ENCODE peak calls at places on chromosomes 4 and X, in seven cellular contexts. One of them, this sample, is unnamed.
A peak's percentile ranks its signal among the peaks of the same experiment; 100 is the strongest.

GRCh38 chr4:54146139-54146538 is 46.2 kb downstream of the GSX2 start:
- DNase-seq in psoas muscle: no peak
- DNase-seq in colonic mucosa: no peak
- DNase-seq in lung: no peak
- DNase-seq in spleen: no peak
- DNase-seq in cardiac muscle cell: no peak
- DNase-seq in uterus: no peak
- DNase-seq in this sample: no peak

GRCh38 chrX:9498236-9498635 is 33.4 kb downstream of the TBL1X start:
- DNase-seq in lung: no peak
- DNase-seq in psoas muscle: no peak
- DNase-seq in spleen: no peak
- DNase-seq in uterus: no peak
- DNase-seq in colonic mucosa: no peak
- DNase-seq in cardiac muscle cell: peak; percentile 60
- DNase-seq in this sample: no peak

GRCh38 chr4:18917689-18918088 is 896.1 kb upstream of the LCORL start:
- DNase-seq in colonic mucosa: no peak
- DNase-seq in psoas muscle: no peak
- DNase-seq in lung: no peak
- DNase-seq in spleen: no peak
- DNase-seq in uterus: no peak
- DNase-seq in cardiac muscle cell: no peak
- DNase-seq in this sample: no peak

GRCh38 chr4:84914686-84915395 is 51.6 kb downstream of the WDFY3 start:
- DNase-seq in cardiac muscle cell: no peak
- DNase-seq in colonic mucosa: no peak
- DNase-seq in spleen: no peak
- DNase-seq in uterus: no peak
- DNase-seq in psoas muscle: no peak
- DNase-seq in lung: no peak
- DNase-seq in this sample: no peak

GRCh38 chr4:112770111-112770510 is 133.2 kb downstream of the LARP7 start:
- DNase-seq in cardiac muscle cell: no peak
- DNase-seq in lung: no peak
- DNase-seq in uterus: no peak
- DNase-seq in spleen: no peak
- DNase-seq in colonic mucosa: no peak
- DNase-seq in psoas muscle: no peak
- DNase-seq in this sample: no peak

GRCh38 chr4:38131371-38132139 is 171.4 kb downstream of the PTTG2 start:
- DNase-seq in spleen: no peak
- DNase-seq in cardiac muscle cell: peak; percentile 43
- DNase-seq in lung: no peak
- DNase-seq in uterus: no peak
- DNase-seq in colonic mucosa: no peak
- DNase-seq in psoas muscle: no peak
- DNase-seq in this sample: no peak

GRCh38 chrX:130118396-130118795 is 8.1 kb upstream of the ELF4 start:
- DNase-seq in spleen: no peak
- DNase-seq in lung: no peak
- DNase-seq in colonic mucosa: no peak
- DNase-seq in cardiac muscle cell: no peak
- DNase-seq in psoas muscle: no peak
- DNase-seq in uterus: peak; percentile 37
- DNase-seq in this sample: no peak

GRCh38 chr4:2835978-2836377 is 7.7 kb upstream of the ADD1 start:
- DNase-seq in psoas muscle: no peak
- DNase-seq in spleen: peak; percentile 82
- DNase-seq in colonic mucosa: no peak
- DNase-seq in uterus: no peak
- DNase-seq in cardiac muscle cell: no peak
- DNase-seq in lung: no peak
- DNase-seq in this sample: no peak

GRCh38 chr4:1375761-1376322 is 28.8 kb downstream of the UVSSA start:
- DNase-seq in spleen: peak; percentile 59
- DNase-seq in psoas muscle: peak; percentile 7
- DNase-seq in lung: no peak
- DNase-seq in uterus: no peak
- DNase-seq in cardiac muscle cell: no peak
- DNase-seq in colonic mucosa: no peak
- DNase-seq in this sample: no peak

GRCh38 chr4:105822061-105822460 is 73.2 kb upstream of the NPNT start:
- DNase-seq in uterus: no peak
- DNase-seq in colonic mucosa: no peak
- DNase-seq in spleen: no peak
- DNase-seq in lung: no peak
- DNase-seq in cardiac muscle cell: no peak
- DNase-seq in psoas muscle: no peak
- DNase-seq in this sample: no peak

GRCh38 chr4:106671711-106672110 is 303.1 kb upstream of the GIMD1 start:
- DNase-seq in lung: no peak
- DNase-seq in psoas muscle: no peak
- DNase-seq in colonic mucosa: no peak
- DNase-seq in spleen: no peak
- DNase-seq in cardiac muscle cell: no peak
- DNase-seq in uterus: no peak
- DNase-seq in this sample: no peak

GRCh38 chr4:113474017-113474416 is 287.5 kb downstream of the CAMK2D start:
- DNase-seq in cardiac muscle cell: no peak
- DNase-seq in spleen: no peak
- DNase-seq in colonic mucosa: no peak
- DNase-seq in psoas muscle: no peak
- DNase-seq in lung: no peak
- DNase-seq in uterus: no peak
- DNase-seq in this sample: no peak

GRCh38 chr4:7763788-7764187 is 175.9 kb downstream of the AFAP1 start:
- DNase-seq in uterus: no peak
- DNase-seq in psoas muscle: no peak
- DNase-seq in spleen: peak; percentile 38
- DNase-seq in colonic mucosa: no peak
- DNase-seq in cardiac muscle cell: no peak
- DNase-seq in lung: no peak
- DNase-seq in this sample: no peak

GRCh38 chr4:186029731-186030421 is 39.1 kb upstream of the TLR3 start:
- DNase-seq in uterus: peak; percentile 64
- DNase-seq in psoas muscle: peak; percentile 64
- DNase-seq in lung: peak; percentile 50
- DNase-seq in cardiac muscle cell: no peak
- DNase-seq in colonic mucosa: peak; percentile 36
- DNase-seq in spleen: no peak
- DNase-seq in this sample: no peak

GRCh38 chrX:16851421-16851820 is 18.7 kb downstream of the RBBP7 start:
- DNase-seq in uterus: no peak
- DNase-seq in spleen: no peak
- DNase-seq in colonic mucosa: no peak
- DNase-seq in lung: no peak
- DNase-seq in psoas muscle: no peak
- DNase-seq in cardiac muscle cell: no peak
- DNase-seq in this sample: no peak

GRCh38 chr4:52201705-52202104 is 150.6 kb downstream of the SPATA18 start:
- DNase-seq in colonic mucosa: no peak
- DNase-seq in psoas muscle: no peak
- DNase-seq in cardiac muscle cell: peak; percentile 17
- DNase-seq in lung: no peak
- DNase-seq in uterus: no peak
- DNase-seq in spleen: no peak
- DNase-seq in this sample: no peak

GRCh38 chrX:39935414-39936064 is 162.2 kb downstream of the BCOR start:
- DNase-seq in uterus: no peak
- DNase-seq in colonic mucosa: no peak
- DNase-seq in spleen: no peak
- DNase-seq in cardiac muscle cell: no peak
- DNase-seq in psoas muscle: no peak
- DNase-seq in lung: no peak
- DNase-seq in this sample: no peak

GRCh38 chr4:144174401-144175067 is 34.0 kb upstream of the GYPA start:
- DNase-seq in lung: no peak
- DNase-seq in spleen: no peak
- DNase-seq in colonic mucosa: no peak
- DNase-seq in cardiac muscle cell: peak; percentile 71
- DNase-seq in uterus: no peak
- DNase-seq in psoas muscle: no peak
- DNase-seq in this sample: no peak

GRCh38 chr4:13705521-13706035 is 78.1 kb upstream of the BOD1L1 start:
- DNase-seq in cardiac muscle cell: peak; percentile 24
- DNase-seq in psoas muscle: no peak
- DNase-seq in uterus: no peak
- DNase-seq in spleen: no peak
- DNase-seq in colonic mucosa: peak; percentile 71
- DNase-seq in lung: peak; percentile 48
- DNase-seq in this sample: peak; percentile 65

GRCh38 chr4:20044502-20044911 is 207.2 kb upstream of the SLIT2 start:
- DNase-seq in cardiac muscle cell: no peak
- DNase-seq in lung: no peak
- DNase-seq in colonic mucosa: no peak
- DNase-seq in uterus: no peak
- DNase-seq in spleen: no peak
- DNase-seq in psoas muscle: no peak
- DNase-seq in this sample: no peak

GRCh38 chr4:124334119-124334518 is 378.4 kb downstream of the ANKRD50 start:
- DNase-seq in lung: peak; percentile 36
- DNase-seq in colonic mucosa: peak; percentile 28
- DNase-seq in psoas muscle: no peak
- DNase-seq in cardiac muscle cell: peak; percentile 68
- DNase-seq in spleen: no peak
- DNase-seq in uterus: no peak
- DNase-seq in this sample: no peak

GRCh38 chr4:102500371-102501175 is 586 bp upstream of the NFKB1 start:
- DNase-seq in colonic mucosa: peak; percentile 62
- DNase-seq in lung: peak; percentile 56
- DNase-seq in cardiac muscle cell: peak; percentile 51
- DNase-seq in psoas muscle: peak; percentile 55
- DNase-seq in uterus: peak; percentile 53
- DNase-seq in spleen: peak; percentile 91
- DNase-seq in this sample: peak; percentile 80

GRCh38 chrX:70454441-70455365 is 10.1 kb downstream of the DLG3 start:
- DNase-seq in uterus: peak; percentile 75
- DNase-seq in lung: peak; percentile 82
- DNase-seq in spleen: peak; percentile 87
- DNase-seq in psoas muscle: peak; percentile 47
- DNase-seq in colonic mucosa: peak; percentile 88
- DNase-seq in cardiac muscle cell: peak; percentile 93
- DNase-seq in this sample: no peak

GRCh38 chrX:129842510-129843208 is 1.0 kb downstream of the ZDHHC9 start:
- DNase-seq in colonic mucosa: peak; percentile 70
- DNase-seq in psoas muscle: peak; percentile 20
- DNase-seq in cardiac muscle cell: peak; percentile 5
- DNase-seq in spleen: peak; percentile 77
- DNase-seq in uterus: peak; percentile 19
- DNase-seq in lung: peak; percentile 33
- DNase-seq in this sample: no peak

GRCh38 chr4:38230121-38230728 is 270.0 kb downstream of the PTTG2 start:
- DNase-seq in lung: no peak
- DNase-seq in uterus: no peak
- DNase-seq in spleen: no peak
- DNase-seq in cardiac muscle cell: no peak
- DNase-seq in psoas muscle: no peak
- DNase-seq in colonic mucosa: peak; percentile 87
- DNase-seq in this sample: no peak

DNA sequence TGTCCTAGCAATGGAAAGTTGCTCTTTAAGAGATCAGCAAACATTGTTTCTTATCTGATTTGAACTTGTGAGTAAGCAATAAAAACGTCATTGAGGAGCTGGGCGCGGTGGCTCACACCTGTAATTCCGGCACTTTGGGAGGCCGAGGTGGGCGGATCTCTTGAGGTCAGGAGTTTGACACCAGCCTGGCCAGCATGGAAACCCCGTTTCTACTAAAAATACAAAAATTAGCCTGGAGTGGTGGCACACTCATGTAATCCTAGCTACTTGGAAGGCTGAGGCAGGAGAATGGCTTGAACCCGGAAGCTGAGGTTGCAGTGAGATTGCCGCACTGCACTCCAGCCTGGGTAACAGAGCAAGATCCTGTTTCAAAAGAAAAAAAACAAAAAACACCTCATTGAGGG is 11.2 kb upstream of the PLAC8 start:
- DNase-seq in cardiac muscle cell: no peak
- DNase-seq in uterus: no peak
- DNase-seq in psoas muscle: no peak
- DNase-seq in colonic mucosa: peak; percentile 88
- DNase-seq in lung: no peak
- DNase-seq in spleen: peak; percentile 82
- DNase-seq in this sample: no peak
- H3K4me1 ChIP-seq in cardiac muscle cell: no peaks in the 10 kb centered on the region
- H3K4me1 ChIP-seq in uterus: no peaks in the 10 kb centered on the region
- H3K4me1 ChIP-seq in psoas muscle: no peaks in the 10 kb centered on the region
- H3K4me1 ChIP-seq in colonic mucosa: no peaks in the 10 kb centered on the region
- H3K4me1 ChIP-seq in lung: no peaks in the 10 kb centered on the region
- H3K4me1 ChIP-seq in spleen: peaks cover 19% of the 10 kb centered on the region
- H3K4me1 ChIP-seq in this sample: no peaks in the 10 kb centered on the region

DNA sequence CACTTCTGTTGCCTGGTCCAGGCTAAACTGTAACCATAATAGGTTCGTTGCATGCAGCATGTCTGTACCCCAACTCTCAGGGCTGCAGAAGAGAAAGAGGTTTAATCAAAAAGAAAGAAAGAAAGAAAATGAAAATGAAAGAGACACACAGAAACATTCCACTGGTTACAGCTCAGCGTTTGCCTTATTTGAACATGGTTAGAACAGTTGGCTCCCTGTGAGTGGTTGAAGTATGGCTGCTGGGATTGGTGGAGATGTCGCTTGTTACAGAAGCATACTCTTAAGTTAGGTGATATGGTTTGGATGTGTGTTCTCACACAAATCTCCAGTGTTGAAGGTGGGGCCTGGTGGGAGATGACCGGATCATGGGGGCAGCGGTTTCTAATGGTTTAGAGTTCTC is 36.3 kb downstream of the ARSD start:
- DNase-seq in spleen: no peak
- DNase-seq in cardiac muscle cell: no peak
- DNase-seq in psoas muscle: no peak
- DNase-seq in colonic mucosa: no peak
- DNase-seq in uterus: no peak
- DNase-seq in lung: no peak
- DNase-seq in this sample: no peak
- H3K4me3 ChIP-seq in spleen: no peak overlapping the region
- H3K4me3 ChIP-seq in cardiac muscle cell: no peak overlapping the region
- H3K4me3 ChIP-seq in psoas muscle: no peak overlapping the region
- H3K4me3 ChIP-seq in colonic mucosa: no peak overlapping the region
- H3K4me3 ChIP-seq in uterus: no peak overlapping the region
- H3K4me3 ChIP-seq in lung: no peak overlapping the region
- H3K4me3 ChIP-seq in this sample: no peak overlapping the region

GRCh38 chrX:45751156-45751555 is 550.5 kb upstream of the DIPK2B start:
- DNase-seq in cardiac muscle cell: no peak
- DNase-seq in lung: no peak
- DNase-seq in uterus: no peak
- DNase-seq in psoas muscle: no peak
- DNase-seq in spleen: no peak
- DNase-seq in colonic mucosa: no peak
- DNase-seq in this sample: no peak
- H3K4me1 ChIP-seq in cardiac muscle cell: no peaks in the 10 kb centered on the region
- H3K4me1 ChIP-seq in lung: no peaks in the 10 kb centered on the region
- H3K4me1 ChIP-seq in uterus: no peaks in the 10 kb centered on the region
- H3K4me1 ChIP-seq in psoas muscle: no peaks in the 10 kb centered on the region
- H3K4me1 ChIP-seq in spleen: peaks cover 28% of the 10 kb centered on the region
- H3K4me1 ChIP-seq in colonic mucosa: no peaks in the 10 kb centered on the region
- H3K4me1 ChIP-seq in this sample: peaks cover 20% of the 10 kb centered on the region

GRCh38 chrX:102658551-102658950 is 7.3 kb downstream of the GPRASP1 start:
- DNase-seq in spleen: no peak
- DNase-seq in lung: no peak
- DNase-seq in cardiac muscle cell: no peak
- DNase-seq in uterus: no peak
- DNase-seq in colonic mucosa: no peak
- DNase-seq in psoas muscle: no peak
- DNase-seq in this sample: no peak
- H3K4me3 ChIP-seq in spleen: no peak overlapping the region
- H3K4me3 ChIP-seq in lung: no peak overlapping the region
- H3K4me3 ChIP-seq in cardiac muscle cell: no peak overlapping the region
- H3K4me3 ChIP-seq in uterus: no peak overlapping the region
- H3K4me3 ChIP-seq in colonic mucosa: no peak overlapping the region
- H3K4me3 ChIP-seq in psoas muscle: peak overlapping the region; percentile 65
- H3K4me3 ChIP-seq in this sample: no peak overlapping the region

This sample was measured in suprapubic skin.